ENCODE peak calls at places on chromosomes 3 and 15, in four cellular contexts. W is suprapubic skin, Y is lower lobe of right lung, V is hepatocyte. B is an unnamed sample. For H3K4me1, the result is how much of the 10 kb centered on the place peaks cover.

GRCh38 chr3:61804782-61805181 is 243.4 kb downstream of the PTPRG start:
- DNase-seq in W (no peak), V (no peak), Y (no peak), B (no peak)

GRCh38 chr15:29268706-29269484 is 727 bp downstream of the NSMCE3 start:
- DNase-seq in V (peak), Y (peak), W (no peak), B (peak)

GRCh38 chr3:46019707-46020106 is 7.6 kb downstream of the XCR1 start:
- DNase-seq in W (no peak), V (no peak), Y (no peak), B (no peak)

GRCh38 chr3:97896547-97896946 is 74.7 kb downstream of the CRYBG3 start:
- DNase-seq in Y (no peak), V (no peak), W (no peak), B (no peak)

GRCh38 chr3:127172670-127173515 is 20.0 kb upstream of the PRR23E start:
- DNase-seq in W (no peak), Y (no peak), V (peak), B (no peak)

GRCh38 chr3:46442591-46443530 is 21.8 kb downstream of the LTF start:
- DNase-seq in Y (no peak), V (peak), W (no peak), B (no peak)

GRCh38 chr3:187919990-187920389 is 174.7 kb upstream of the BCL6 start:
- DNase-seq in V (no peak), Y (no peak), W (no peak), B (no peak)

GRCh38 chr15:99100245-99101173 is 4.4 kb upstream of the SYNM start:
- DNase-seq in W (peak), V (peak), Y (peak), B (peak)

GRCh38 chr15:64105113-64105704 is 9.4 kb downstream of the SNX1 start:
- DNase-seq in V (peak), W (no peak), Y (no peak), B (no peak)

GRCh38 chr15:64099379-64099778 is 3.6 kb downstream of the SNX1 start:
- DNase-seq in Y (no peak), W (no peak), V (no peak), B (no peak)

GRCh38 chr15:64102497-64102896 is 6.7 kb downstream of the SNX1 start:
- DNase-seq in V (no peak), Y (no peak), W (no peak), B (no peak)

GRCh38 chr15:64096486-64097431 is 977 bp downstream of the SNX1 start:
- DNase-seq in W (no peak), V (peak), Y (no peak), B (no peak)

GRCh38 chr15:64101018-64101417 is 5.2 kb downstream of the SNX1 start:
- DNase-seq in W (no peak), V (no peak), Y (no peak), B (no peak)
- H3K4me1 ChIP-seq in W (half or more), V (under half), Y (half or more), B (under half)

DNA sequence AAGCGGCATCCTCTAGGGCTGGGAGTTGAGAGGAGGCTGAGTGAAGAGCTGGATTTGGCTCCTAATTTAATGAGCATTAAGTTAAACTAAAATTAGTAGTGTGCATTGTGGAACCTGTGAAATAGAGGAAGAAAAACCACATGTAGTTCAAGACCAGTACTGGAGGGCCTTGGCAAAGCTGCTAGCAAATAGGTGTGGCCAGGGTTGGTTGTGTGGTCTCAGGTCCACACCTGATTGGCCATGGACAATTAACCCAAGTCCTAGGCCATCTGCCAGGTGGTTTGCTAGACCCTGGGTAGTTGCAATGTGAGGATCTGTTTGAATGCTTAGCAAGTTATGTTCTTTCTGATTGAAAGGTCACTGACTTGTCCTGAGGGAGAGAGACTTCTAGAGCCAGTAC is 275.5 kb downstream of the PDCD6IP start:
- DNase-seq in V (no peak), W (no peak), Y (no peak), B (no peak)
- H3K4me1 ChIP-seq in V (under half), W (under half), Y (under half), B (under half)

DNA sequence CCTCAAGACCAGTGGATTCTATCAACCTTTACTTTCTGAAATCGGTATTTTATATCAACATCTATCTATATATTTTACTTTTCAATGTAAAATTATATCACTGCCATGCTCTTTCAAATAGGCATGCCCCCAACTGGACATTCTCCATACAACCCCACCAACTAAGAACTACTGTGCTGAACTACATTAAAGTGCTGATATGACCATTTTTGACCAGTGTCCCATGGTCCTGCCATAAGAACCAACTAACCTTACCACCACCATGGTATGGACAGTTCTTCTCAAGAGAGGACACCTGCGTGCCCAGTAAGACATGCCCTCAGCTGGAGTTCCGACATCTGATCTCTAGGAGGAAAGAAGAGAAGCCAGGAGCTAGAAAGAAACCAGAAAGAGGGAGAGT is 15.6 kb downstream of the POMGNT2 start:
- DNase-seq in V (no peak), Y (no peak), W (no peak), B (no peak)
- H3K4me1 ChIP-seq in V (under half), Y (under half), W (under half), B (under half)

GRCh38 chr15:100171411-100171810 is 170.4 kb downstream of the ADAMTS17 start:
- DNase-seq in W (no peak), Y (no peak), V (no peak), B (no peak)

GRCh38 chr15:100170280-100170654 is 171.5 kb downstream of the ADAMTS17 start:
- DNase-seq in V (no peak), Y (no peak), W (no peak), B (no peak)

GRCh38 chr15:100170673-100171210 is 171.0 kb downstream of the ADAMTS17 start:
- DNase-seq in W (no peak), Y (no peak), V (no peak), B (no peak)

GRCh38 chr15:100168787-100169186 is 173.0 kb downstream of the ADAMTS17 start:
- DNase-seq in Y (no peak), W (no peak), V (no peak), B (no peak)

GRCh38 chr15:100169615-100170279 is 172.0 kb downstream of the ADAMTS17 start:
- DNase-seq in Y (no peak), W (no peak), V (no peak), B (no peak)
- H3K4me1 ChIP-seq in Y (under half), W (under half), V (under half), B (under half)

GRCh38 chr15:31352283-31352880 is 25.7 kb downstream of the KLF13 start:
- DNase-seq in V (no peak), Y (peak), W (no peak), B (no peak)

GRCh38 chr15:31350771-31351170 is 24.1 kb downstream of the KLF13 start:
- DNase-seq in V (no peak), Y (no peak), W (no peak), B (no peak)

GRCh38 chr15:31353931-31354330 is 27.3 kb downstream of the KLF13 start:
- DNase-seq in V (no peak), W (no peak), Y (peak), B (no peak)

GRCh38 chr15:31349233-31350141 is 22.9 kb downstream of the KLF13 start:
- DNase-seq in W (no peak), V (no peak), Y (peak), B (no peak)

DNA sequence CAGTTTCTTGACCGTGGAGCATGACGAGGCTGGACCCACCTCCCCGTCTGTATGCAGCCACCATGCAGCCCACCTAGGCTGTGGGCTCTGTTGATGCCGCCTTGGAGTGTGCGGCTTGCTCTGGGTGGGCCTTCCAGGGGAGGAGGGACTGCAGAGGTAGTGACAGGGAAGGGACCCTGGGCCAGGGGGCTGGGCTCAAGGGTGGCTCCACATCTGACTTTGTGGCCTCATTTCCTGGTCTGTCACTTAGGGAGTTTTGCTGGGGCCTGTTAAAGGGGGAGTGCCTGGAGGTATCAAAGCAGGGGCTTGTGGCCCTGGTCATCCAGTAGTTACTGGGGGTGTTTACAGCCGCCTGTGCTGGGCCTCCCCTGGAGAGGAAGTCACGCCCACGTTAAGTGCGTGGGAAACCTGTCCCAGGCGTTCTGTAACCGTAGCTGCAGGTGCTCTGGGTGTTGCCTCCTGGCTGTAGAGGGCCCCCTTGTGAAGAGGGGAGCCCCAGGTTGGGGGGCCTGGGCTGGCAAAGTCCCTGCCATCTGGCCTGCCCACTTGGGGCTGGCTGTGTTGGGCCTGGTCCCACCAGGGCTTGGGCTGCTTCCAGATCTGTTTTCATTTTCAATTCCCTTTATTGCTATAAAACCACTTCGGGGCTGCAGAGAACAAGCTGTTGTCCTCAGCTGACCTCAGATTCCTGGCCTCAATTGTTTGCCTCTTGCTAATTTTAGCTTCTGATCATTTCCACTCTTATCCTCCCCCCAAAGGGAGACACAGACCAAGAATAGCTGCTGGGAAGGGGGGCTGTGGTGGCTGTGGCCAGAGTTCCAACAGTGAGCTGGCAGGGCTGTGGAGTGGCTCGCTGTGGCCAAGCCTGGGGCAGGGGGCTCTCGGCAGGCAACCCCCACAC is 26.5 kb downstream of the KLF13 start:
- DNase-seq in V (peak), Y (peak), W (no peak), B (peak)
- H3K4me1 ChIP-seq in V (under half), Y (half or more), W (half or more), B (half or more)

DNA sequence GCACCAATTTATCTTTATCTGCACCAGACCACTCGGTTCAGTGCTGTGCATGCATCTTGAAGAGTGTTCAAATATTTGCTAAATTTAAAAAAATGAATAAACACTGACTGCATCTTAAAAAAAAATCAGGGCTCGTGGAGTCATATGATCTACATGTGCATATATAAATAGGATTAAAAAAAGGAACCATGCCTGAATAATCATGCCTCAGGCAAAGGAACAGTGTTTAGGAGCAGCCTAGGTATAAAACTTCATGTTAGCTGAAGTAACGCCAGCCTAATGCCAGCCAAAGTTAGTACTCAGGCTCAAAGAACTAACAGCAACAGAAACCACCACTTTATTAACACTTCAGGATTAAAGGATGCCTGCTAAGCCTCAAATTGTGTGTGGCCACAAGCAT is 9.5 kb downstream of the ABCC5 start:
- DNase-seq in V (no peak), W (no peak), Y (no peak), B (no peak)
- H3K4me1 ChIP-seq in V (under half), W (under half), Y (under half), B (under half)

GRCh38 chr15:27617013-27617412 is 482.1 kb downstream of the OCA2 start:
- DNase-seq in V (no peak), Y (no peak), W (no peak), B (no peak)
- H3K4me1 ChIP-seq in V (under half), Y (under half), W (under half), B (under half)

GRCh38 chr3:134353171-134353825 is 20.9 kb downstream of the AMOTL2 start:
- DNase-seq in Y (no peak), V (no peak), W (no peak), B (no peak)

GRCh38 chr3:134351421-134351820 is 22.8 kb downstream of the AMOTL2 start:
- DNase-seq in W (no peak), Y (no peak), V (no peak), B (peak)

GRCh38 chr3:134350861-134351311 is 23.4 kb downstream of the AMOTL2 start:
- DNase-seq in V (no peak), Y (no peak), W (no peak), B (no peak)

GRCh38 chr3:134353831-134354611 is 20.2 kb downstream of the AMOTL2 start:
- DNase-seq in V (no peak), W (no peak), Y (no peak), B (no peak)

GRCh38 chr3:134352031-134352671 is 22.1 kb downstream of the AMOTL2 start:
- DNase-seq in Y (no peak), W (no peak), V (no peak), B (no peak)
- H3K4me1 ChIP-seq in Y (half or more), W (half or more), V (half or more), B (under half)